ENCODE peak calls at places on chromosomes 7 and 10, in six cellular contexts. A is fibroblast of lung, I is hepatocyte, N is choroid plexus epithelial cell, K is foreskin fibroblast, B is body of pancreas. M is an unnamed sample.

GRCh38 chr10:4939224-4940072 is 23.8 kb upstream of the AKR1C1 start:
- DNase-seq in B (no peak), A (peak), N (no peak), I (no peak), K (no peak), M (no peak)

GRCh38 chr7:106736508-106737201 is 75.7 kb upstream of the CCDC71L start:
- DNase-seq in B (peak), I (peak), A (peak), K (peak), N (peak), M (peak)

GRCh38 chr10:44966129-44966815 is 6.7 kb downstream of the RASSF4 start:
- DNase-seq in K (no peak), N (peak), I (peak), A (no peak), B (no peak), M (no peak)

GRCh38 chr10:86349940-86350630 is 16.5 kb downstream of the GRID1 start:
- DNase-seq in N (no peak), A (no peak), B (no peak), I (no peak), K (no peak), M (no peak)

GRCh38 chr7:157139142-157140117 is 704 bp downstream of the UBE3C start:
- DNase-seq in A (peak), K (peak), B (peak), I (peak), N (peak), M (no peak)

GRCh38 chr7:151382079-151382885 is 27.6 kb downstream of the WDR86 start:
- DNase-seq in B (no peak), N (no peak), K (no peak), A (no peak), I (no peak), M (no peak)

GRCh38 chr10:77844713-77845454 is 81.7 kb downstream of the DLG5 start:
- DNase-seq in A (peak), K (peak), B (no peak), N (peak), I (peak), M (peak)

GRCh38 chr10:78382047-78382446 is 348.4 kb downstream of the RPS24 start:
- DNase-seq in N (no peak), B (no peak), A (no peak), I (no peak), K (no peak), M (no peak)

GRCh38 chr10:48700071-48700470 is 15.4 kb downstream of the WDFY4 start:
- DNase-seq in K (no peak), N (no peak), B (no peak), A (no peak), I (no peak), M (no peak)

GRCh38 chr7:137146552-137146961 is 197.0 kb downstream of the PTN start:
- DNase-seq in B (no peak), K (peak), N (peak), A (peak), I (no peak), M (peak)

GRCh38 chr10:21524526-21525366 is 736 bp downstream of the SKIDA1 start:
- DNase-seq in B (no peak), N (peak), A (peak), I (peak), K (peak), M (no peak)

DNA sequence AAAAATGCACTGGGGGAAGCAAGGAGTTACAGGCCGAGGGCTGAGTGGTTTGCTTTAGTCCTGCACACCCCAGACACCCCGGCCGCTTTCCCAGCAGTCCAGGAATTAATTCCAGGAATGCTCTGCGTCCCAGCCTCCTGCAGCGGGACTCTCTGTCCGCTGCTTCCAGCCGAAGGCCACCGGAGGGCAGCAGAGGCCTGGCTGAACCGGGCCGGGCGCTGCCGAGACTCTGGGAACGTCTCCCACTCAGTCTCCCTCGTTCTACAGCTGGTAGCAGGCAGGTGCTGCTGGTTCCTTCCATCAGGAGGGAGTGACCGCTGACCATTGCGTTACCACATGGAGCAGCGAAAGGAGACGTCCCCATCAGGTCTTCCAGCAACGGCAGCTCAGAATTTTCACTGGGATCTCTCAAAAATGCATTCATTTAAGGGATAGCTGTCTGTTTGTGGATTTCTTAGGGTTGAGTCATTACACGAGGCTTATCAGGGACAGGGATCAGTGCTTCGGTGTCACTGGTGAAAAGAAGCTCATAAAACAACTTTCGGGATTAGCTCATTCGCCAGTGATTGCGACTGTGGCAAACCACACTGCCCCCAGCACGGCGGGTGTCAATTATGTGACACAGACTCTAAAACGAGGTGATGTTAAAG is 24.9 kb upstream of the PITRM1 start:
- DNase-seq in K (peak), A (peak), N (peak), B (peak), I (peak), M (peak)
- H3K4me3 ChIP-seq in K (peak), A (no peak), N (peak), B (no peak), I (no peak), M (peak)

DNA sequence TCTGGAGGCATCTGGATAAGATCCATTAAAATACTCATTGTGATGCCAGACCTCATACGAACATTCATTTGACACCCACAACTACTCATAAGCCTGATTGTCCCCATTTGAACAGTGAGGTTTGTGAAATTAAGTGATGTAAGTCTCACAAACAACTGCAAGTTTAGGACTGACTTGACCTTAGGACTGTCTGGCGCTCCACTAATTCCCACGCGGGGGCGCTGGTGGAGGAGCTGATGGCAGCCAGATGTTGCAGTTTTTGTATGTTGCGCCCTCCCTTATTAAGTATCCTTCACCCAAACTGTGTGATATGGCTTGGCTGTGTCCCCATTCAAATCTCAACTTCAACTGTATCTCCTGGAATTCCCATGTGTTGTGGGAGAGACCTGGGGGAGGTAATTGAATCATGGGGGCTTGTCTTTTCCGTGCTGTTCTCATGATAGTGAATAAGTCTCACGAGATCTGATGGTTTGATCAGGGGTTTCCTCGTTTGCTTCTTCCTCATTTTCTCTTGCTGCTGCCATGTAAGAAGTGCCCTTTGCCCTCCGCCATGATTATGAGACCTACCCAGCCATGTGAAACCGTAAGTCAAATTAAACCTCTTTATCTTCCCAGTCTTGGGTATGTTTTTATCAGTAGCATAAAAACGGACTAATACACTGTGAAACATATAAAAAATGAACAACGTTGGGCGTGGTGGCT is 20.3 kb upstream of the TIAL1 start:
- DNase-seq in A (no peak), K (peak), I (no peak), B (peak), N (peak), M (no peak)
- TF ChIP-seq CTCF in A (peak), K (peak), I (no peak), B (peak), N (peak), M (peak)

DNA sequence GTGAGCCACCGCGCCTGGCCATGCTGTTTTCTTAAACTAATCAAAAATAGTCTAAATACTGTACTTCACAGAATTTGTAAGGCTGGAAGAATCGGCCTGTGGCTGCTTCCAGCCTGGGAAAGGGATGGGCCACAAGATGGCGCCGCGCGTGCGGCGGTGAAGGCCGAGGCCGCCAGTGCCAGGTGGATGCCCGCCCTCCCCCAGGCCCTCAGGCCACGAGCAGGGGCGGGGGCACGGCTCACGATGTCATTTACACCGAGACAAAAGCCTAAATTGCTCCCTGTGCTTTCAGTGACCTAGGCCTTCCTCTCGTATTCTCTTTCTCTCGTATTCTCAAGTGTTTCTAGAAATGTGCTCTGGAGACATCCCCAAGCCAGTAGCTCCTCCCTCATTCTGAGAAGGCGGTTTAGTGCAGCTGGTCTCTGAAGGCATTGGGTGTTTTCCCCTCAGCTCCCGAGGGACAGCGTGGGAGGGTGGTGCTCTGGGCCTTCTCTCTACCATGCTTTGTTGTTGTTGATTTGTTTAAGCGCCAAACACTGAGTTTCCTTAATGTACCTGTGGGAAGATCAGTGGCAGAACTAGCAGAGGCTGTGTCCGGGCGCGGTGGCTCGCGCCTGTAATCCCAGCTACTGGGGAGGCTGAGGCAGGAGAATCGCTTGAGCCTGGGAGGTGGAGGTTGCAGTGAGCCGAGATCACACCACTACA is 68.4 kb downstream of the CDC123 start:
- DNase-seq in I (peak), N (peak), A (peak), K (peak), B (peak), M (no peak)
- H3K4me3 ChIP-seq in I (no peak), N (peak), A (peak), K (peak), B (no peak), M (peak)

GRCh38 chr7:116630357-116630756 is 41.6 kb upstream of the MET start:
- DNase-seq in A (no peak), I (no peak), K (no peak), N (no peak), B (no peak), M (no peak)
- TF ChIP-seq CTCF in A (no peak), I (no peak), K (no peak), N (no peak), B (no peak), M (no peak)

DNA sequence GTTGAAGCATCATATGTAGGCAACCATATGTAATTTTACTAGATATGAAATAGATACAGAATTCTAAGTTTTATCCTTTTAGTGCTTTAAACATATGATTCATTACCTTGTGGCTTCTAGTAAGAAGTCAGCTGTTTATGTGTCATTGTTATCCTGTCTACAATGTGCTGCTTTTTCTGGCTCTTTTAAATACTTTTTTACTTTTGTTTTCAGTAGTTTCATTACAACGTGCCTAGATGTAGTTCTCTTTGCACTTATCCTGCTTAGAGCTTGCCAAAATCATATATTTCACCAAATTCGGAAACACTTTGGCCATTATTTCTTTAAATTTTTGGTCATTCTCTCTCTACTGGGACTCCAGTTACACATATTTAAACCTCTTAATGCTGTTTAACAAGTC is 26.4 kb downstream of the YAE1 start:
- DNase-seq in B (no peak), K (no peak), N (peak), A (peak), I (no peak), M (no peak)
- H3K4me3 ChIP-seq in B (no peak), K (no peak), N (no peak), A (no peak), I (no peak), M (no peak)

M was measured in AG09309.